ENCODE peak calls at places on chromosomes 16 and 17, in nine cellular contexts. B is epithelial cell of proximal tubule, G is spleen, J is astrocyte of the spinal cord, X is PC-3, E is upper lobe of right lung, A is brain microvascular endothelial cell, N is thoracic aorta, L is progenitor cell of endocrine pancreas. R is an unnamed sample.

GRCh38 chr17:34758747-34759146 is 179.4 kb downstream of the TMEM132E start:
- DNase-seq in B (no peak), G (no peak), J (no peak), X (no peak), E (no peak), A (no peak), N (no peak), L (no peak), R (no peak)

GRCh38 chr17:72370819-72371218 is 250.0 kb downstream of the SOX9 start:
- DNase-seq in B (no peak), G (no peak), J (peak), X (peak), E (no peak), A (peak), N (no peak), L (no peak), R (no peak)

GRCh38 chr16:23514381-23515152 is 4.3 kb upstream of the GGA2 start:
- DNase-seq in B (no peak), G (no peak), J (no peak), X (no peak), E (no peak), A (no peak), N (no peak), L (no peak), R (no peak)

GRCh38 chr17:82073446-82073845 is 7.8 kb upstream of the DUS1L start:
- DNase-seq in B (no peak), G (no peak), J (no peak), X (no peak), E (no peak), A (no peak), N (no peak), L (no peak), R (no peak)

GRCh38 chr17:80957461-80957941 is 34.1 kb upstream of the CHMP6 start:
- DNase-seq in B (no peak), G (peak), J (no peak), X (no peak), E (peak), A (no peak), N (no peak), L (no peak), R (peak)

GRCh38 chr17:4998666-4999428 is 1.1 kb downstream of the KIF1C start:
- DNase-seq in B (no peak), G (no peak), J (no peak), X (peak), E (peak), A (no peak), N (no peak), L (no peak), R (no peak)

GRCh38 chr16:67006930-67007658 is 18.7 kb downstream of the CES4A start:
- DNase-seq in B (no peak), G (no peak), J (no peak), X (no peak), E (no peak), A (peak), N (no peak), L (no peak), R (no peak)

GRCh38 chr17:17235212-17236174 is 1.5 kb downstream of the FLCN start:
- DNase-seq in B (peak), G (peak), J (peak), X (peak), E (no peak), A (peak), N (no peak), L (no peak), R (peak)

GRCh38 chr17:10879110-10879509 is 41.2 kb upstream of the PIRT start:
- DNase-seq in B (no peak), G (no peak), J (no peak), X (peak), E (no peak), A (no peak), N (no peak), L (peak), R (no peak)

GRCh38 chr17:78677303-78678219 is 100.4 kb upstream of the DNAH17 start:
- DNase-seq in B (no peak), G (peak), J (no peak), X (peak), E (peak), A (no peak), N (no peak), L (no peak), R (no peak)

GRCh38 chr16:4324479-4324868 is 8.6 kb downstream of the GLIS2 start:
- DNase-seq in B (no peak), G (no peak), J (no peak), X (no peak), E (no peak), A (no peak), N (no peak), L (no peak), R (no peak)

GRCh38 chr16:8887952-8888560 is 5.9 kb downstream of the LITAFD start:
- DNase-seq in B (no peak), G (peak), J (peak), X (peak), E (peak), A (peak), N (no peak), L (no peak), R (peak)

GRCh38 chr16:71428385-71428784 is 13.5 kb downstream of the TLE7 start:
- DNase-seq in B (no peak), G (no peak), J (no peak), X (no peak), E (no peak), A (no peak), N (no peak), L (no peak), R (no peak)

GRCh38 chr17:9389116-9389515 is 186.5 kb downstream of the STX8 start:
- DNase-seq in B (peak), G (no peak), J (peak), X (peak), E (no peak), A (peak), N (no peak), L (no peak), R (no peak)

GRCh38 chr17:11953924-11954323 is 43.4 kb downstream of the ZNF18 start:
- DNase-seq in B (no peak), G (no peak), J (peak), X (no peak), E (no peak), A (no peak), N (no peak), L (no peak), R (no peak)

GRCh38 chr16:72847187-72848044 is 200.5 kb downstream of the ZFHX3 start:
- DNase-seq in B (no peak), G (no peak), J (peak), X (peak), E (no peak), A (peak), N (no peak), L (no peak), R (no peak)
- TF ChIP-seq CTCF in B (peak), G (no peak), J (peak), X (peak), E (peak), A (peak), N (peak), L (peak), R (peak)

GRCh38 chr17:67289174-67289876 is 44.3 kb upstream of the HELZ start:
- DNase-seq in B (no peak), G (peak), J (peak), X (no peak), E (peak), A (peak), N (peak), L (no peak), R (no peak)
- TF ChIP-seq CTCF in B (no peak), G (no peak), J (no peak), X (no peak), E (no peak), A (no peak), N (no peak), L (no peak), R (no peak)

GRCh38 chr17:54968259-54968953 is at the start of the genes COX11 and STXBP4:
- DNase-seq in B (peak), G (peak), J (peak), X (peak), E (peak), A (peak), N (peak), L (peak), R (peak)
- TF ChIP-seq CTCF in B (no peak), G (peak), J (peak), X (peak), E (peak), A (peak), N (peak), L (peak), R (peak)

DNA sequence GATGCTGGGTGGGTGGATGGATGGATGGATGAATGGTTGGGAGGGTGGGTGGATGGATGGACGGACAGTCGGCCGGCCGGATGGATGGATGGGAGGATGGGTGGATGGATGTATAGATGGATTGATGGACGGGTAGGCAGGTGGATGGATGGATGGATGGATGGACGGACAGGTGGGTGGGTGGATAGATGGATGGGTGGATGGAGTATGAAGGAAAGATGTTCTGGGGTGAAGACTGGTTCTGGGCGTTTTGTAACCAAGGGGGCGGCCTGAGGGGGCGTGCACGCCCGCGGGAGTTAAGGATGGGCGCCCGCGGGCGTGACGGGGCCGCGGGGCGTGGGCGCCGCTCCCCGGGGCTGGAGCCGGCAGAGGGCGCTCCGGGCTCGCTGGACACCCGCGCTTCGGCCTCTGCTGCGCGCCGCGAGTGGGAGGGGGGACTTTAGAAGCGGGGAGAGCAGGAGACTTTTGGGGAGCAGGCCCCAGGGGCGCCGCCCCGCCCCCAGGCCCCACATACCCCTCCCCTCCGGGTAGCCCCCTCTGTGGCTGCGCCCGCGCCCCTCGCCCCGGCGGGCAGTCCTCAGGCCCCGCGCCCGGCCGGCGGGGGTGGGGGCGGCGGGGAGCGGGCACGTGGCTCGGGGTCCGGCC is at the start of gene NECAB2:
- DNase-seq in B (no peak), G (peak), J (no peak), X (peak), E (no peak), A (no peak), N (no peak), L (peak), R (no peak)
- TF ChIP-seq CTCF in B (peak), G (peak), J (peak), X (peak), E (peak), A (peak), N (peak), L (peak), R (peak)

GRCh38 chr16:49003022-49003421 is 278.6 kb downstream of the CBLN1 start:
- DNase-seq in B (no peak), G (no peak), J (no peak), X (no peak), E (no peak), A (no peak), N (no peak), L (no peak), R (no peak)

GRCh38 chr16:48997946-48998345 is 283.7 kb downstream of the CBLN1 start:
- DNase-seq in B (no peak), G (no peak), J (no peak), X (no peak), E (no peak), A (no peak), N (no peak), L (no peak), R (no peak)

GRCh38 chr16:48999034-48999433 is 282.6 kb downstream of the CBLN1 start:
- DNase-seq in B (no peak), G (no peak), J (no peak), X (no peak), E (no peak), A (no peak), N (no peak), L (no peak), R (no peak)

GRCh38 chr16:48999508-48999907 is 282.1 kb downstream of the CBLN1 start:
- DNase-seq in B (no peak), G (no peak), J (no peak), X (no peak), E (no peak), A (no peak), N (no peak), L (no peak), R (no peak)

GRCh38 chr16:49000594-49000993 is 281.0 kb downstream of the CBLN1 start:
- DNase-seq in B (no peak), G (no peak), J (no peak), X (peak), E (no peak), A (no peak), N (no peak), L (no peak), R (no peak)
- TF ChIP-seq CTCF in B (peak), G (peak), J (peak), X (peak), E (peak), A (peak), N (no peak), L (peak), R (peak)

R was measured in chondrocyte.